ENCODE peak calls at places on chromosomes 3 and 15, in four cellular contexts. Z, Q, P and I are unnamed samples.
A peak's percentile ranks its signal among the peaks of the same experiment; 100 is the strongest.

GRCh38 chr15:64982472-64982871 is 7.2 kb downstream of the SPG21 start:
- DNase-seq in Q (no peak), P (no peak), Z (no peak), I (no peak)

GRCh38 chr3:25830373-25831305 is 40.7 kb downstream of the OXSM start:
- DNase-seq in Q (no peak), Z (no peak), P (no peak), I (no peak)

GRCh38 chr3:49724586-49724985 is 835 bp upstream of the GMPPB start:
- DNase-seq in Z (no peak), P (no peak), Q (no peak), I (no peak)

GRCh38 chr15:89820651-89821611 is 6.3 kb upstream of the ANPEP start:
- DNase-seq in P (no peak), Q (no peak), Z (no peak), I (no peak)

GRCh38 chr15:36414670-36415069 is 164.8 kb upstream of the CDIN1 start:
- DNase-seq in Q (no peak), Z (no peak), P (no peak), I (no peak)

GRCh38 chr15:92123848-92124631 is 269.6 kb upstream of the ST8SIA2 start:
- DNase-seq in Z (no peak), Q (no peak), P (no peak), I (no peak)

GRCh38 chr3:18445421-18446066 is 20.4 kb upstream of the SATB1 start:
- DNase-seq in P (no peak), Z (no peak), Q (no peak), I (no peak)

GRCh38 chr3:100354850-100355249 is 20.3 kb downstream of the NIT2 start:
- DNase-seq in Q (no peak), Z (no peak), P (no peak), I (no peak)

GRCh38 chr3:188690076-188690475 is 481.7 kb upstream of the TPRG1 start:
- DNase-seq in Q (no peak), P (no peak), Z (no peak), I (no peak)

GRCh38 chr3:146093928-146094327 is 67.1 kb downstream of the PLOD2 start:
- DNase-seq in Q (no peak), P (no peak), Z (no peak), I (no peak)

GRCh38 chr15:56699743-56700142 is 33.6 kb downstream of the ZNF280D start:
- DNase-seq in P (no peak), Q (no peak), Z (no peak), I (no peak)

GRCh38 chr3:150805380-150805779 is 42.4 kb upstream of the SIAH2 start:
- DNase-seq in Z (no peak), Q (no peak), P (no peak), I (no peak)

GRCh38 chr3:117052356-117052755 is 342.8 kb downstream of the TUSC7 start:
- DNase-seq in P (no peak), Z (no peak), Q (no peak), I (no peak)

GRCh38 chr3:155078959-155079794 is 942 bp upstream of the MME start:
- DNase-seq in Q (no peak), P (peak; percentile 31), Z (no peak), I (peak; percentile 48)

GRCh38 chr3:64291956-64292355 is 66.7 kb upstream of the PRICKLE2 start:
- DNase-seq in Q (no peak), Z (no peak), P (no peak), I (no peak)

GRCh38 chr3:128180446-128180845 is 27.2 kb downstream of the EEFSEC start:
- DNase-seq in P (no peak), Q (no peak), Z (no peak), I (no peak)

GRCh38 chr3:52830535-52831258 is at the start of gene ITIH4:
- DNase-seq in Q (no peak), P (peak; percentile 52), Z (no peak), I (no peak)

GRCh38 chr3:51719413-51720025 is 12.7 kb downstream of the GRM2 start:
- DNase-seq in Z (no peak), Q (no peak), P (no peak), I (peak; percentile 10)

GRCh38 chr3:179189764-179190163 is 41.6 kb downstream of the PIK3CA start:
- DNase-seq in Z (no peak), Q (no peak), P (no peak), I (no peak)

GRCh38 chr15:99983894-99984293 is 250.7 kb upstream of the LYSMD4 start:
- DNase-seq in P (no peak), Z (no peak), Q (no peak), I (no peak)

GRCh38 chr15:62517541-62517940 is 352.5 kb upstream of the C2CD4B start:
- DNase-seq in Q (no peak), Z (no peak), P (no peak), I (no peak)

GRCh38 chr3:119637679-119638525 is 22.5 kb downstream of the POPDC2 start:
- DNase-seq in Z (no peak), P (peak; percentile 50), Q (peak; percentile 82), I (no peak)

GRCh38 chr3:45491344-45491743 is 103.0 kb downstream of the LARS2 start:
- DNase-seq in Z (no peak), P (no peak), Q (no peak), I (no peak)

GRCh38 chr3:101212740-101213139 is 107.6 kb downstream of the IMPG2 start:
- DNase-seq in Z (no peak), P (no peak), Q (no peak), I (no peak)

GRCh38 chr3:51940648-51941421 is 869 bp downstream of the RRP9 start:
- DNase-seq in Z (no peak), Q (no peak), P (no peak), I (no peak)

GRCh38 chr3:632571-633170 is 436.1 kb downstream of the CHL1 start:
- DNase-seq in Z (peak; percentile 32), Q (no peak), P (peak; percentile 71), I (peak; percentile 43)

GRCh38 chr3:141377377-141377776 is 9.1 kb downstream of the ZBTB38 start:
- DNase-seq in P (no peak), Q (no peak), Z (no peak), I (no peak)

GRCh38 chr3:172466553-172467130 is 18.4 kb upstream of the GHSR start:
- DNase-seq in Z (no peak), Q (no peak), P (no peak), I (no peak)

GRCh38 chr3:152333928-152334327 is 65.2 kb downstream of the MBNL1 start:
- DNase-seq in Z (no peak), Q (no peak), P (no peak), I (no peak)

GRCh38 chr3:42118762-42119361 is 27.7 kb downstream of the TRAK1 start:
- DNase-seq in P (peak; percentile 60), Q (peak; percentile 71), Z (peak; percentile 74), I (peak; percentile 67)

GRCh38 chr3:122101646-122102045 is 46.5 kb downstream of the CD86 start:
- DNase-seq in Q (peak; percentile 92), Z (peak; percentile 56), P (peak; percentile 51), I (peak; percentile 41)

GRCh38 chr3:140206196-140207040 is 271.4 kb downstream of the CLSTN2 start:
- DNase-seq in Q (no peak), Z (no peak), P (no peak), I (peak; percentile 39)

GRCh38 chr3:156474560-156475389 is 80.1 kb downstream of the SSR3 start:
- DNase-seq in Z (no peak), Q (no peak), P (peak; percentile 54), I (peak; percentile 51)

GRCh38 chr3:193132923-193133463 is 108.0 kb upstream of the PLAAT1 start:
- DNase-seq in Z (no peak), P (no peak), Q (no peak), I (no peak)

GRCh38 chr15:63176302-63176701 is 13.1 kb upstream of the RAB8B start:
- DNase-seq in Z (no peak), P (no peak), Q (no peak), I (no peak)

GRCh38 chr3:173553635-173554280 is 156.2 kb downstream of the NLGN1 start:
- DNase-seq in P (no peak), Q (no peak), Z (peak; percentile 10), I (peak; percentile 45)

GRCh38 chr15:98787936-98788757 is 139.8 kb downstream of the IGF1R start:
- DNase-seq in Q (no peak), P (no peak), Z (peak; percentile 43), I (no peak)

GRCh38 chr15:78950906-78951840 is 6.3 kb upstream of the CTSH start:
- DNase-seq in Z (peak; percentile 61), P (no peak), Q (no peak), I (no peak)

GRCh38 chr3:122993573-122993972 is 34.0 kb downstream of the SEMA5B start:
- DNase-seq in Z (no peak), P (no peak), Q (no peak), I (no peak)

DNA sequence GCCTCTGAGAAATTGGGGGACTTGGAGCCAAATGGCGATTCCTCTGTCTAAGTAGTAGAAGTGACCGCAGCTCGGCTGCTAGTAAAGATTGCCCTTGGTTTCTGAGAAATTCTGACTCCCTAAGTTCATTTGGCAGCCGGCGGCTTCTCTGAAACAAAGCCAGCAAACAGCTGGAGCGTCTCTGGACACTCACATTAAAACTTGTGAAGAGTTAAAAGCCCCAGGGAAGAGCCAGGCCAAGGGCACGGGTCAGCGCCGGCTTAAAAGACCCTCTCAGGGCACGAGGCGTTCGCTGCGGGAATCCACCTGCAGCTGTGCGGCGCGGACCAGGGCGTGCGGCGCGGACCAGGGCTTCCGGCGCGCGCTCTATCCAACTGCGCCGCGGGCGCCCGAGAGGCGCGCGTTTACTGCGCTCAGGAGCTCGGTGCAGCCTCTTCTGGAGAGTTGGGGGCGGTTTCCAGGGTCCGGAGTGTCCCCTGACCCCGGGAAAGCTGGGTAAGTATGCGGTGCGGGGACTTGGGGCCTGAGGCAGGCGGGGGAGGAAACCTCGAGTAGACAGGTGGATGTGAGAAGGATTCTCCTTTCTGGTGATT is at the start of gene COL6A5:
- DNase-seq in P (peak; percentile 80), Z (no peak), Q (no peak), I (peak; percentile 32)
- TF ChIP-seq FOXK2 in P (no peak), Z (no peak), Q (no peak), I (no peak)

GRCh38 chr3:24002129-24002528 is 57.0 kb downstream of the NR1D2 start:
- DNase-seq in Z (no peak), Q (no peak), P (no peak), I (no peak)

GRCh38 chr3:24003466-24003865 is 58.4 kb downstream of the NR1D2 start:
- DNase-seq in Z (no peak), P (no peak), Q (no peak), I (no peak)

GRCh38 chr3:24004171-24004938 is 59.3 kb downstream of the NR1D2 start:
- DNase-seq in Z (no peak), Q (peak; percentile 26), P (no peak), I (no peak)

GRCh38 chr3:24005669-24006068 is 60.6 kb downstream of the NR1D2 start:
- DNase-seq in P (no peak), Q (no peak), Z (no peak), I (no peak)
- TF ChIP-seq FOXK2 in P (no peak), Q (no peak), Z (no peak), I (no peak)

GRCh38 chr15:80578206-80578595 is 116.9 kb upstream of the ABHD17C start:
- DNase-seq in P (no peak), Z (no peak), Q (no peak), I (no peak)
- TF ChIP-seq FOXK2 in P (no peak), Z (no peak), Q (no peak), I (no peak)

DNA sequence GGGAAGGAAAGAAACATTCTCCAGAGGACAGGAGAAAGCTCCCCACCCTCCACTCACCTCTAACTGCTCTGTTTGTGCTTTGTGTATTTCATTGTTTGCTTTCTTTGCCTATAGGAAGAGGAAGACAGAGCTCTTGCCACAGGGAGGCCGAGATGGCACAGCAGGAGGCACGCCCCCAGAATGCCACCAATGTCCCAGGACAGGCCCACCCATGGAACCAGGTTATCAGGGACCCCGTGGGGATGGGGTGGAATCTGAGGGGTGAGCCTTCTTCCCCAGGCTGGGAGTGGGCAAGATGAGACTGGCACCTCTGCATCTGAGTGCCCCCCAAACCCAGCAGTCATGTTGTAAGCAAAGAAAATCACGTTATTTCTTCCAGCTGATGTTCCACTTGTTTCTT is 155.8 kb downstream of the TBC1D2B start:
- DNase-seq in Q (no peak), P (no peak), Z (no peak), I (no peak)
- TF ChIP-seq FOXK2 in Q (no peak), P (no peak), Z (no peak), I (no peak)